ENCODE peak calls at places on chromosomes 13 and 19, in four cellular contexts. Y is H1, Z is IMR-90, X is H9. G is an unnamed sample.

GRCh38 chr13:100209857-100210580 is 121.1 kb downstream of the PCCA start:
- DNase-seq in X (no peak), Z (peak; percentile 82), Y (no peak), G (no peak)

GRCh38 chr19:51055866-51056265 is 9.0 kb downstream of the KLK13 start:
- DNase-seq in Z (no peak), Y (no peak), X (no peak), G (no peak)

GRCh38 chr19:36489920-36490415 is 607 bp upstream of the ZNF566 start:
- DNase-seq in X (peak; percentile 96), Z (peak; percentile 95), Y (peak; percentile 93), G (peak; percentile 99)

GRCh38 chr19:45526143-45526542 is 18.9 kb downstream of the VASP start:
- DNase-seq in Y (peak; percentile 61), Z (peak; percentile 55), X (peak; percentile 94), G (peak; percentile 92)

GRCh38 chr13:27035892-27036235 is 135.7 kb downstream of the USP12 start:
- DNase-seq in Z (peak; percentile 56), Y (no peak), X (peak; percentile 26), G (no peak)

GRCh38 chr13:108475181-108475580 is 154.2 kb upstream of the MYO16 start:
- DNase-seq in Y (no peak), Z (no peak), X (no peak), G (no peak)

GRCh38 chr19:6801397-6802086 is 29.0 kb downstream of the VAV1 start:
- DNase-seq in Y (no peak), X (peak; percentile 73), Z (no peak), G (peak; percentile 62)

GRCh38 chr19:24098359-24098758 is 11.4 kb downstream of the ZNF254 start:
- DNase-seq in Z (peak; percentile 14), Y (no peak), X (no peak), G (no peak)

GRCh38 chr13:49996951-49997895 is at the start of gene TRIM13:
- DNase-seq in Y (peak; percentile 53), X (peak; percentile 86), Z (peak; percentile 88), G (peak; percentile 94)

GRCh38 chr13:49996166-49996915 is 501 bp upstream of the TRIM13 start:
- DNase-seq in X (peak; percentile 91), Z (peak; percentile 90), Y (peak; percentile 60), G (peak; percentile 95)

GRCh38 chr13:50001287-50001686 is 4.4 kb downstream of the TRIM13 start:
- DNase-seq in X (no peak), Z (no peak), Y (no peak), G (no peak)

GRCh38 chr13:49997935-49998334 is 1.1 kb downstream of the TRIM13 start:
- DNase-seq in Y (no peak), Z (no peak), X (no peak), G (peak; percentile 25)

GRCh38 chr13:49998714-49999624 is 2.1 kb downstream of the TRIM13 start:
- DNase-seq in Z (no peak), X (peak; percentile 90), Y (peak; percentile 67), G (peak; percentile 45)
- H3K9ac ChIP-seq in Z (no peak overlapping the region), X (peak overlapping the region; percentile 64), Y (peak overlapping the region; percentile 66), G (peak overlapping the region; percentile 5)

GRCh38 chr19:40995355-40995754 is 4.3 kb downstream of the CYP2B6 start:
- DNase-seq in Z (no peak), X (no peak), Y (no peak), G (no peak)
- H3K56ac ChIP-seq in Z (no peak overlapping the region), X (no peak overlapping the region), Y (no peak overlapping the region), G (no peak overlapping the region)

DNA sequence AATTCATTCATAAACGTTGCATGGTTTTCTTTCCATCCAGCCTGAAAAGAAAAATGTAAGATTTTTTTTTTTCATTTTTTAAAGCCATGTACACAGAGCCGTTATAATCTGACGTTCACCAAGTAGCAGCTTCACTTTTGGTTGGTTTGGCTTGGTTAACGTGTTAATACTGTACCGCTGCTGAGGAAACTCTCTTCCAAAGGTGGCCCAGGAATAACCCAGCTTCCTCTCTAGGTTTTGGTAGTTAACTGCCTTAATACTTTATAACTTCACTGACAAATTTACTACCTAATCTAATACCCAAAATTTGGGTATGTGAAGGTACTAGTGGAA is 1.7 kb downstream of the INTS6 start:
- DNase-seq in Z (no peak), Y (no peak), X (no peak), G (no peak)
- H2BK120ac ChIP-seq in Z (no peak overlapping the region), Y (no peak overlapping the region), X (no peak overlapping the region), G (peak overlapping the region; percentile 92)

DNA sequence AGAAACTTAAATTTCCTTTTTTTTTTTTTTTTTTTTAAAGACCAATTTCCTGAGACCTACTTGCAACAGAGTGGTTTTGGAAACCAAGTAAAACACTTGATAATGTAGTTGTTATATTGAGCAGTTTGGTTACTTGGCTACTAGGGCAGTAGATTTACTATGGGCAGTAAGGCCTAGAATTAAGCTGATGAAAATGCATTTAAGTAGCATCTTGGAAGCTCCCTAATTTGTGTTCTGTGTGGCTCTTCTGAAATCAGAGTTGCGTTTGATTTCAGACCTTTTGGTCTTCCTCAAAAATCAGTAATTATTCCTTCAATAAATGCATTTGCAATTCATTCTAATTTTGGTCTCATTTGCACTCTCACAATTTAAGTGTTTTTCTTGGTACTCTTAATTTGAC is 810 bp downstream of the GPR180 start:
- DNase-seq in X (no peak), Z (no peak), Y (no peak), G (no peak)
- H3K9ac ChIP-seq in X (peak overlapping the region; percentile 74), Z (peak overlapping the region; percentile 90), Y (peak overlapping the region; percentile 84), G (peak overlapping the region; percentile 96)

DNA sequence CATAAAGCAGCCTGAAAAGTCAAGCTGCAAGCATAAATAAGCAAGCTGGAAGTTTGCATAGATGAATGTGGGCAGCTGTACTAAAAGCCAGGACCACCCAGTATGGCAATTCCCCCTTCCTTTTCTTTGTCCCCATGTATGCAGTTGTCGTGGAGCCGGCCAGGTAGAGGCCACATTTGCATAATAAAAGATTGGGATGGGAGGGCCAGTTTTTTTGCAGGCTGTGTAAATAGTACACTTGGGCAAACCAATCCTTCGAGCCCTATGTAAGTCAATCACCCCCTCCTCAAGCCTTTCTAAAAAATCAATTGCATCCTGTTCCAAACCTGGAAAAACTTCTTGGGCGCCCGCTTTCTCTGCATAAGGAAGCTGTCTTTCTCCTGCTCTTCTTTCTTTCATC is 13.1 kb upstream of the ZNF99 start:
- DNase-seq in Z (no peak), Y (no peak), X (no peak), G (no peak)
- H3K56ac ChIP-seq in Z (no peak overlapping the region), Y (no peak overlapping the region), X (no peak overlapping the region), G (no peak overlapping the region)

GRCh38 chr13:96960379-96960778 is 33.9 kb downstream of the OXGR1 start:
- DNase-seq in Y (no peak), X (no peak), Z (no peak), G (no peak)
- H2BK120ac ChIP-seq in Y (no peak overlapping the region), X (no peak overlapping the region), Z (no peak overlapping the region), G (no peak overlapping the region)

GRCh38 chr19:54434862-54435174 is 14.2 kb upstream of the LENG8 start:
- DNase-seq in X (no peak), Z (no peak), Y (no peak), G (no peak)
- H3K9ac ChIP-seq in X (no peak overlapping the region), Z (no peak overlapping the region), Y (no peak overlapping the region), G (no peak overlapping the region)

G was measured in mesendoderm.